ENCODE peak calls at places on chromosomes 7 and 10, in six cellular contexts. S is K562, J is A549, A is HepG2, D is upper lobe of left lung, Z is GM12878. O is an unnamed sample.
A peak's percentile ranks its signal among the peaks of the same experiment; 100 is the strongest.

GRCh38 chr10:103153302-103153759 is 39.7 kb downstream of the NT5C2 start:
- ATAC-seq in S (no peak), J (peak; percentile 33), A (peak; percentile 71), D (peak; percentile 54), Z (no peak), O (no peak)

GRCh38 chr10:113689057-113689456 is 9.3 kb downstream of the CASP7 start:
- ATAC-seq in S (no peak), J (no peak), A (no peak), D (no peak), Z (peak; percentile 41), O (no peak)

GRCh38 chr10:3264178-3264867 is 91.7 kb upstream of the PITRM1 start:
- ATAC-seq in S (no peak), J (no peak), A (no peak), D (peak; percentile 61), Z (no peak), O (peak; percentile 68)

GRCh38 chr7:1618475-1618874 is 48.6 kb upstream of the PSMG3 start:
- ATAC-seq in S (no peak), J (no peak), A (no peak), D (no peak), Z (no peak), O (no peak)

GRCh38 chr10:113853577-113854018 is 284 bp downstream of the DCLRE1A start:
- ATAC-seq in S (peak; percentile 36), J (peak; percentile 36), A (peak; percentile 18), D (peak; percentile 1), Z (no peak), O (peak; percentile 32)

GRCh38 chr10:87931836-87932230 is 68.4 kb downstream of the PTEN start:
- ATAC-seq in S (peak; percentile 38), J (no peak), A (no peak), D (no peak), Z (peak; percentile 42), O (no peak)

GRCh38 chr7:103859699-103860098 is 129.8 kb downstream of the RELN start:
- ATAC-seq in S (no peak), J (no peak), A (no peak), D (no peak), Z (no peak), O (no peak)

GRCh38 chr7:131381069-131381838 is 53.6 kb downstream of the MKLN1 start:
- ATAC-seq in S (no peak), J (no peak), A (no peak), D (no peak), Z (no peak), O (no peak)

GRCh38 chr10:94277450-94277849 is 85.3 kb downstream of the NOC3L start:
- ATAC-seq in S (no peak), J (no peak), A (no peak), D (no peak), Z (no peak), O (no peak)

GRCh38 chr10:17650416-17650815 is 6.5 kb downstream of the STAM start:
- ATAC-seq in S (no peak), J (no peak), A (peak; percentile 70), D (no peak), Z (no peak), O (no peak)

GRCh38 chr10:6123467-6124042 is 34.7 kb downstream of the RBM17 start:
- ATAC-seq in S (peak; percentile 21), J (no peak), A (no peak), D (peak; percentile 54), Z (peak; percentile 56), O (peak; percentile 23)

GRCh38 chr7:103811997-103812396 is 177.5 kb downstream of the RELN start:
- ATAC-seq in S (peak; percentile 5), J (no peak), A (peak; percentile 52), D (no peak), Z (peak; percentile 89), O (no peak)

GRCh38 chr10:45581497-45582385 is 90.8 kb downstream of the ZFAND4 start:
- ATAC-seq in S (peak; percentile 42), J (no peak), A (peak; percentile 64), D (no peak), Z (peak; percentile 14), O (no peak)

GRCh38 chr10:68156373-68157185 is 47.3 kb downstream of the MYPN start:
- ATAC-seq in S (peak; percentile 90), J (no peak), A (peak; percentile 67), D (peak; percentile 78), Z (peak; percentile 89), O (peak; percentile 44)

GRCh38 chr7:47786557-47787248 is 161.6 kb downstream of the PKD1L1 start:
- ATAC-seq in S (no peak), J (peak; percentile 97), A (peak; percentile 95), D (peak; percentile 88), Z (no peak), O (peak; percentile 79)

GRCh38 chr10:7908541-7909210 is 90.4 kb downstream of the TAF3 start:
- ATAC-seq in S (no peak), J (no peak), A (peak; percentile 100), D (no peak), Z (no peak), O (no peak)

GRCh38 chr10:30637881-30638467 is 8.4 kb upstream of the LYZL2 start:
- ATAC-seq in S (peak; percentile 54), J (peak; percentile 93), A (peak; percentile 93), D (peak; percentile 54), Z (no peak), O (no peak)

GRCh38 chr7:2165610-2166594 is 66.8 kb downstream of the MAD1L1 start:
- ATAC-seq in S (peak; percentile 34), J (no peak), A (no peak), D (no peak), Z (peak; percentile 95), O (no peak)

GRCh38 chr7:104926189-104926904 is 87.7 kb upstream of the KMT2E start:
- ATAC-seq in S (no peak), J (no peak), A (no peak), D (no peak), Z (no peak), O (no peak)

GRCh38 chr10:14749051-14749809 is 25.5 kb downstream of the FAM107B start:
- ATAC-seq in S (no peak), J (no peak), A (peak; percentile 51), D (peak; percentile 71), Z (peak; percentile 81), O (no peak)

GRCh38 chr7:106462365-106462859 is 177.6 kb upstream of the NAMPT start:
- ATAC-seq in S (peak; percentile 81), J (peak; percentile 62), A (no peak), D (peak; percentile 76), Z (peak; percentile 83), O (peak; percentile 25)

GRCh38 chr10:69093933-69094332 is 6.0 kb downstream of the SRGN start:
- ATAC-seq in S (peak; percentile 20), J (peak; percentile 83), A (peak; percentile 71), D (no peak), Z (peak; percentile 8), O (no peak)

GRCh38 chr10:32412499-32412853 is 33.5 kb upstream of the CCDC7 start:
- ATAC-seq in S (no peak), J (no peak), A (no peak), D (no peak), Z (no peak), O (peak; percentile 48)

GRCh38 chr7:359776-360361 is 69.9 kb downstream of the FOXL3 start:
- ATAC-seq in S (no peak), J (no peak), A (no peak), D (no peak), Z (no peak), O (no peak)

GRCh38 chr7:82416402-82416801 is 27.2 kb downstream of the CACNA2D1 start:
- ATAC-seq in S (no peak), J (no peak), A (no peak), D (no peak), Z (no peak), O (no peak)

GRCh38 chr10:13272164-13272571 is 27.7 kb downstream of the PHYH start:
- ATAC-seq in S (no peak), J (no peak), A (peak; percentile 60), D (peak; percentile 66), Z (no peak), O (peak; percentile 47)

GRCh38 chr7:117718116-117718515 is 155.1 kb downstream of the CTTNBP2 start:
- ATAC-seq in S (peak; percentile 24), J (no peak), A (no peak), D (no peak), Z (no peak), O (no peak)

GRCh38 chr10:131629026-131629425 is 271.8 kb upstream of the PPP2R2D start:
- ATAC-seq in S (no peak), J (no peak), A (no peak), D (no peak), Z (no peak), O (no peak)

GRCh38 chr7:51587600-51587999 is 271.0 kb upstream of the COBL start:
- ATAC-seq in S (no peak), J (no peak), A (peak; percentile 53), D (no peak), Z (no peak), O (no peak)

GRCh38 chr7:74221713-74222112 is 11.9 kb downstream of the LAT2 start:
- ATAC-seq in S (no peak), J (no peak), A (no peak), D (no peak), Z (no peak), O (no peak)

GRCh38 chr7:27709137-27710075 is 30.6 kb upstream of the TAX1BP1 start:
- ATAC-seq in S (no peak), J (peak; percentile 50), A (no peak), D (no peak), Z (no peak), O (peak; percentile 28)

GRCh38 chr10:79250259-79250658 is 97.0 kb upstream of the PPIF start:
- ATAC-seq in S (no peak), J (no peak), A (no peak), D (peak; percentile 59), Z (peak; percentile 22), O (no peak)

GRCh38 chr7:135877799-135878198 is 99.4 kb downstream of the MTPN start:
- ATAC-seq in S (peak; percentile 67), J (peak; percentile 24), A (no peak), D (no peak), Z (peak; percentile 70), O (no peak)
- TF ChIP-seq EP300 in S (no peak), J (no peak), A (no peak), D (no peak), Z (no peak), O (no peak)

DNA sequence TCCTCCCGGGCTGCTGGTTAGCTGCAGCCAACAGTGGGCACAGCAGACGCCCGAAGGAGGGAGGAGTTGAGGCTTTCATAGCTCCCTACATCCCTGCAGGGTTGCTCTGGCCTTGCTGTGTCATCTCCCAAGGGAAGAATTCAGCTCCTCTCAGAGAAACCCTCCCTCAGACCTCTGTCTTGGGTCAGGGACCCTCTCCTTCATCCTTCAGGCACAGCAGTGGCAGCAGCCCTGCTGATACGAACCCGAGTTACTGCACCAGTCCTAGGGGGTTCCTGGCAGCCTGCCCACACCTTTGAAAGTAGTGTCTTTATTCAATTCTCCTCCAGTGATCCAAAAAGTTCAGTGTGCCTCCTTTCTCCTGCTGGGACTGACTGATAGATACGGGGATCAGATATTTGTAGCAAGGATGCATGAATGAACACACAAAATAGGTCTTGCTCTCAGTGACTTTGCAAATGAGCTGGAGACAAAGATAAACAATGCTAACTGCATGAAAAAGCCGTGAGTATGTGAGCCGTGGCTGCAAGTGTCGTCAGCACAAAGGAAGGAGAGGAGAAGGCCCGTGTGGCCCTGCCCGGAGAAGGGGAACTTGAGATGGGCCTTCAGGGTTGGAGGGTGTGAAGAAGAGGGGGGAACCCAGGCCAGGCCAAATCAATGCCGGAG is 136.6 kb downstream of the PRKAG2 start:
- ATAC-seq in S (no peak), J (no peak), A (no peak), D (no peak), Z (no peak), O (no peak)
- TF ChIP-seq EP300 in S (no peak), J (no peak), A (no peak), D (no peak), Z (no peak), O (no peak)

GRCh38 chr10:77240042-77240619 is 397.5 kb downstream of the KCNMA1 start:
- ATAC-seq in S (no peak), J (no peak), A (no peak), D (no peak), Z (no peak), O (peak; percentile 50)
- TF ChIP-seq EP300 in S (no peak), J (no peak), A (no peak), D (no peak), Z (no peak), O (peak; percentile 25)

GRCh38 chr7:30470163-30470770 is 8.3 kb downstream of the NOD1 start:
- ATAC-seq in S (peak; percentile 98), J (no peak), A (no peak), D (peak; percentile 49), Z (no peak), O (peak; percentile 26)
- TF ChIP-seq EP300 in S (peak; percentile 75), J (no peak), A (no peak), D (no peak), Z (no peak), O (no peak)

O was measured in gastroesophageal sphincter.